ENCODE peak calls at places on chromosome 22, in seven cellular contexts. K is mammary epithelial cell, V is NB4, R is mesendoderm, D is DND-41, A is IMR-90, F is astrocyte. I is an unnamed sample.

GRCh38 chr22:43343262-43343988 is at the start of gene SCUBE1:
- DNase-seq in A (no peak), F (no peak), V (no peak), D (no peak), K (peak; percentile 14), R (peak; percentile 66), I (peak; percentile 8)

GRCh38 chr22:37383342-37383741 is 43.9 kb downstream of the ELFN2 start:
- DNase-seq in A (peak; percentile 16), K (no peak), F (no peak), D (no peak), R (no peak), V (no peak), I (no peak)

GRCh38 chr22:38570841-38571364 is 920 bp upstream of the DMC1 start:
- DNase-seq in A (peak; percentile 17), F (no peak), D (peak; percentile 65), V (peak; percentile 69), R (no peak), K (peak; percentile 43), I (peak; percentile 38)

GRCh38 chr22:35582861-35583670 is 34.1 kb downstream of the MB start:
- DNase-seq in D (peak; percentile 64), A (peak; percentile 65), V (peak; percentile 71), K (no peak), R (peak; percentile 72), F (peak; percentile 42), I (peak; percentile 49)

GRCh38 chr22:27573992-27574391 is 227.6 kb downstream of the MN1 start:
- DNase-seq in A (peak; percentile 10), V (peak; percentile 15), K (no peak), D (no peak), R (no peak), F (no peak), I (no peak)

GRCh38 chr22:23775779-23776375 is 3.2 kb downstream of the MMP11 start:
- DNase-seq in D (no peak), F (no peak), V (no peak), A (no peak), R (no peak), K (no peak), I (no peak)

GRCh38 chr22:30763815-30764686 is 69.4 kb downstream of the OSBP2 start:
- DNase-seq in K (peak; percentile 83), D (peak; percentile 48), V (peak; percentile 80), A (peak; percentile 86), F (peak; percentile 64), R (peak; percentile 87), I (peak; percentile 55)

GRCh38 chr22:47027766-47028165 is 265.3 kb downstream of the TBC1D22A start:
- DNase-seq in V (no peak), F (no peak), R (no peak), A (no peak), D (no peak), K (no peak), I (no peak)

GRCh38 chr22:23689414-23689813 is 1.4 kb upstream of the RGL4 start:
- DNase-seq in D (no peak), F (no peak), A (no peak), R (no peak), K (no peak), V (no peak), I (no peak)

GRCh38 chr22:39266398-39267030 is 21.7 kb upstream of the PDGFB start:
- DNase-seq in R (no peak), D (no peak), V (peak; percentile 48), F (no peak), K (no peak), A (peak; percentile 64), I (no peak)

GRCh38 chr22:24952837-24953293 is 349 bp downstream of the KIAA1671 start:
- DNase-seq in R (peak; percentile 93), A (peak; percentile 7), K (peak; percentile 73), V (no peak), F (peak; percentile 31), D (no peak), I (no peak)

GRCh38 chr22:40224702-40225101 is 47.0 kb downstream of the TNRC6B start:
- DNase-seq in R (no peak), A (peak; percentile 6), K (no peak), D (no peak), F (peak; percentile 39), V (no peak), I (no peak)

GRCh38 chr22:44368611-44369010 is 55.9 kb upstream of the SHISAL1 start:
- DNase-seq in A (no peak), D (no peak), R (no peak), K (no peak), V (no peak), F (no peak), I (no peak)

GRCh38 chr22:44661070-44661469 is 40.9 kb upstream of the PRR5 start:
- DNase-seq in K (no peak), F (peak; percentile 12), R (peak; percentile 88), V (no peak), A (no peak), D (no peak), I (no peak)

GRCh38 chr22:25159028-25159427 is 40.6 kb upstream of the CRYBB3 start:
- DNase-seq in R (peak; percentile 25), F (peak; percentile 18), V (peak; percentile 28), A (no peak), K (no peak), D (no peak), I (no peak)

GRCh38 chr22:41359376-41359775 is 22.4 kb upstream of the TEF start:
- DNase-seq in F (no peak), K (no peak), R (no peak), V (no peak), A (no peak), D (no peak), I (no peak)

GRCh38 chr22:44091021-44091721 is 67.1 kb downstream of the PARVB start:
- DNase-seq in A (no peak), F (no peak), K (no peak), R (peak; percentile 47), V (peak; percentile 40), D (peak; percentile 32), I (peak; percentile 46)

GRCh38 chr22:27726726-27727449 is 74.7 kb downstream of the MN1 start:
- DNase-seq in A (peak; percentile 34), F (peak; percentile 79), R (peak; percentile 71), V (peak; percentile 42), K (no peak), D (no peak), I (no peak)

GRCh38 chr22:17257578-17257977 is 38.3 kb upstream of the ADA2 start:
- DNase-seq in F (no peak), V (no peak), K (no peak), D (no peak), R (no peak), A (no peak), I (no peak)

GRCh38 chr22:20904008-20904979 is 12.9 kb upstream of the CRKL start:
- DNase-seq in D (no peak), R (no peak), V (peak; percentile 93), F (peak; percentile 94), K (peak; percentile 98), A (peak; percentile 99), I (no peak)

GRCh38 chr22:48186121-48186790 is 1423.8 kb downstream of the TBC1D22A start:
- DNase-seq in A (no peak), F (no peak), R (no peak), D (no peak), V (no peak), K (no peak), I (no peak)

DNA sequence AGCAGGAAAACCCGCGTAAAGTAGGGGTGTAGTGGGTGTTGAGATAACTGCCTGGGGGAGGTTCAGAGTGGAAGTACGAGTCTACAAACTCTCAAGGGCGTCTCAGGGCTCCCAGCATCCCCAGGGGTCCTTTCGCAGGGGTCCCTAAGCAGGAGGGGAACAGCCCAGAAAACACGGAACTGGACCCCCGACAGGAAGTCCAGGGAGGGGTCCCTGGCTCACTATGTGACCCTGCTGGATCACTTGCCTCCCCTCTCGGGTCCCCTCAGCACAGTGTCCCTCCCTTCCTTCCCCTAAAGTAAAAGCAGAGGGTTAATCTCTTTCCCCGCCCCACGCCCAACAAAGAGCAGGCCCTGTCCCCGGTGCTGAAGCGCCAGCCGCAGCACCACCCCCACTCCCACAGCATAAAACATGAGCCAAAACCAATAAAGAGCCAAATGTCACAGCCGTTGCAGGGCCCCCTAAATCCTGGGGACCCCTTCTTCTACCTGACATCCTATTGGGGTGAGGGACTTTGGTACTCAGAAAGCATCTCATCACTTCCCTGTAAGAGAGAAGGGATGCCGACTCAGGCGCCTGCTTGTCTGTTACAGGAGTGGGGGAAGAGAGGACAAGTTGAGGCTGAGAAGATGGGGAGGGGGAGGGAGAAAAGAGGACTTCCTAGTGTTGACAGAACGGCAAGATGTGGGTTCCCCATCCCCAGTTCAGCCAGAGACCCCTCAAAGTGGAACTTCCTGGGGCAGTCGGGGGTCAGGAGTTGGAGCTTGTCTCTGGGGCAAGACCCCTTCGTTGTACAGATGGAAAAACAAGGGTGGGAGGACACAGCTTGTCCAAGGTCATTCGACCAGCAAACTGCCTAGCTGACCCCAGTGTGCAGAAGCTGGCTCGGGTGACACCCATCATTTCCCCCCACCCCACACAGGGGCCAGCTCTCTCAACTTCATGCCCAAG is 1.4 kb upstream of the NEFH start:
- DNase-seq in D (peak; percentile 77), R (peak; percentile 56), F (no peak), A (no peak), K (no peak), V (peak; percentile 42), I (peak; percentile 17)
- H3K4me3 ChIP-seq in D (no peak overlapping the region), R (no peak overlapping the region), F (no peak overlapping the region), A (no peak overlapping the region), K (no peak overlapping the region), V (no peak overlapping the region), I (no peak overlapping the region)

GRCh38 chr22:46026907-46027218 is 49.9 kb upstream of the WNT7B start:
- DNase-seq in A (no peak), D (no peak), R (no peak), V (no peak), K (no peak), F (no peak), I (no peak)
- H3K4me3 ChIP-seq in A (no peak overlapping the region), D (no peak overlapping the region), R (no peak overlapping the region), V (no peak overlapping the region), K (no peak overlapping the region), F (peak overlapping the region; percentile 47), I (no peak overlapping the region)

GRCh38 chr22:29578462-29578861 is 2.5 kb downstream of the NIPSNAP1 start:
- DNase-seq in D (no peak), K (no peak), A (no peak), R (no peak), V (no peak), F (no peak), I (no peak)

GRCh38 chr22:29584975-29585374 is 4.1 kb upstream of the NIPSNAP1 start:
- DNase-seq in D (no peak), F (no peak), R (no peak), V (no peak), A (no peak), K (no peak), I (no peak)

GRCh38 chr22:29580200-29580810 is 608 bp downstream of the NIPSNAP1 start:
- DNase-seq in D (peak; percentile 28), A (no peak), K (no peak), V (peak; percentile 26), F (no peak), R (peak; percentile 29), I (no peak)

DNA sequence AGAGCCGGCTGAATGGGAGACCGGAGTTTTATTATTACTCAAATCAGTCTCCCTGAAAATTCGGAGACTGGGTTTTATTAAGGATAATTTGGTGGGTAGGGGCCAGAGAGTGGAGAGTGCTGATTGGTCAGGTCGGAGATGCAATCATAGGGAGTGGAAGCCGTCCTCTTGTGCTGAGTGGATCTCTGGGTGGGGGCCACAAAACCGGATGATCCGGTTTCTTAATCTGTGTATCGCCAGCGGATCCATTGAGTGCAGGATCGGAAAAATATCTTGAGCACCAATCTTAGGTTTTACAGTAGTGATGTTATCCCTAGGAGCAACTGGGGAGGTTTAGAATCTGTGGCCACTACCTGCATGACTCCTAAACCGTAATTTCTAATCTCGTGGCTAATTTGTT is 886 bp upstream of the NIPSNAP1 start:
- DNase-seq in K (peak; percentile 53), F (no peak), R (no peak), V (no peak), D (no peak), A (no peak), I (no peak)
- H3K4me3 ChIP-seq in K (no peak overlapping the region), F (peak overlapping the region; percentile 77), R (no peak overlapping the region), V (peak overlapping the region; percentile 55), D (peak overlapping the region; percentile 77), A (no peak overlapping the region), I (no peak overlapping the region)

GRCh38 chr22:49432211-49432905 is 395.3 kb downstream of the BRD1 start:
- DNase-seq in F (no peak), A (no peak), V (no peak), K (no peak), R (no peak), D (no peak), I (no peak)
- H3K4me3 ChIP-seq in F (no peak overlapping the region), A (no peak overlapping the region), V (no peak overlapping the region), K (no peak overlapping the region), R (no peak overlapping the region), D (no peak overlapping the region), I (no peak overlapping the region)

I was measured in CD4-positive, alpha-beta memory T cell.